ENCODE peak calls at places on chromosomes 1 and 21, in eight cellular contexts. One of them, this sample, is unnamed.

GRCh38 chr1:35569956-35570355 is 3.2 kb upstream of the TFAP2E start:
- DNase-seq in cardiac muscle cell: no peak
- DNase-seq in upper lobe of right lung: peak
- DNase-seq in ovary: no peak
- DNase-seq in fibroblast of pulmonary artery: no peak
- DNase-seq in fibroblast of the aortic adventitia: peak
- DNase-seq in esophagus squamous epithelium: no peak
- DNase-seq in heart right ventricle: no peak
- DNase-seq in this sample: peak

GRCh38 chr21:29017639-29018237 is 1.4 kb downstream of the RWDD2B start:
- DNase-seq in heart right ventricle: no peak
- DNase-seq in upper lobe of right lung: no peak
- DNase-seq in ovary: no peak
- DNase-seq in fibroblast of pulmonary artery: no peak
- DNase-seq in cardiac muscle cell: peak
- DNase-seq in fibroblast of the aortic adventitia: no peak
- DNase-seq in esophagus squamous epithelium: no peak
- DNase-seq in this sample: no peak

GRCh38 chr1:90614872-90615271 is 102.2 kb downstream of the BARHL2 start:
- DNase-seq in cardiac muscle cell: no peak
- DNase-seq in fibroblast of the aortic adventitia: no peak
- DNase-seq in heart right ventricle: no peak
- DNase-seq in ovary: no peak
- DNase-seq in esophagus squamous epithelium: no peak
- DNase-seq in fibroblast of pulmonary artery: no peak
- DNase-seq in upper lobe of right lung: no peak
- DNase-seq in this sample: no peak

GRCh38 chr1:240091614-240092300 is at the start of gene FMN2:
- DNase-seq in fibroblast of the aortic adventitia: peak
- DNase-seq in heart right ventricle: no peak
- DNase-seq in upper lobe of right lung: no peak
- DNase-seq in cardiac muscle cell: peak
- DNase-seq in ovary: peak
- DNase-seq in esophagus squamous epithelium: no peak
- DNase-seq in fibroblast of pulmonary artery: no peak
- DNase-seq in this sample: no peak

GRCh38 chr1:22628698-22629444 is 7.6 kb upstream of the C1QA start:
- DNase-seq in upper lobe of right lung: no peak
- DNase-seq in fibroblast of pulmonary artery: no peak
- DNase-seq in fibroblast of the aortic adventitia: no peak
- DNase-seq in heart right ventricle: no peak
- DNase-seq in esophagus squamous epithelium: no peak
- DNase-seq in ovary: no peak
- DNase-seq in cardiac muscle cell: no peak
- DNase-seq in this sample: no peak

GRCh38 chr1:156498447-156499193 is 2.0 kb downstream of the MEF2D start:
- DNase-seq in heart right ventricle: peak
- DNase-seq in upper lobe of right lung: peak
- DNase-seq in fibroblast of pulmonary artery: peak
- DNase-seq in ovary: no peak
- DNase-seq in esophagus squamous epithelium: no peak
- DNase-seq in cardiac muscle cell: peak
- DNase-seq in fibroblast of the aortic adventitia: no peak
- DNase-seq in this sample: peak

GRCh38 chr21:32958288-32958992 is 67.3 kb upstream of the OLIG2 start:
- DNase-seq in ovary: no peak
- DNase-seq in fibroblast of the aortic adventitia: no peak
- DNase-seq in heart right ventricle: no peak
- DNase-seq in cardiac muscle cell: no peak
- DNase-seq in esophagus squamous epithelium: no peak
- DNase-seq in fibroblast of pulmonary artery: no peak
- DNase-seq in upper lobe of right lung: no peak
- DNase-seq in this sample: peak

GRCh38 chr1:209657140-209657879 is 5.1 kb upstream of the LAMB3 start:
- DNase-seq in fibroblast of pulmonary artery: no peak
- DNase-seq in upper lobe of right lung: no peak
- DNase-seq in fibroblast of the aortic adventitia: no peak
- DNase-seq in esophagus squamous epithelium: no peak
- DNase-seq in cardiac muscle cell: no peak
- DNase-seq in ovary: no peak
- DNase-seq in heart right ventricle: no peak
- DNase-seq in this sample: peak

GRCh38 chr1:153929981-153930948 is 7.5 kb upstream of the GATAD2B start:
- DNase-seq in fibroblast of the aortic adventitia: no peak
- DNase-seq in cardiac muscle cell: no peak
- DNase-seq in upper lobe of right lung: peak
- DNase-seq in heart right ventricle: no peak
- DNase-seq in ovary: no peak
- DNase-seq in fibroblast of pulmonary artery: no peak
- DNase-seq in esophagus squamous epithelium: no peak
- DNase-seq in this sample: no peak

GRCh38 chr1:6487804-6488484 is 3.5 kb downstream of the PLEKHG5 start:
- DNase-seq in fibroblast of the aortic adventitia: no peak
- DNase-seq in cardiac muscle cell: no peak
- DNase-seq in upper lobe of right lung: no peak
- DNase-seq in esophagus squamous epithelium: no peak
- DNase-seq in ovary: no peak
- DNase-seq in fibroblast of pulmonary artery: no peak
- DNase-seq in heart right ventricle: no peak
- DNase-seq in this sample: no peak

GRCh38 chr1:6486433-6487011 is 4.9 kb downstream of the PLEKHG5 start:
- DNase-seq in cardiac muscle cell: peak
- DNase-seq in ovary: peak
- DNase-seq in esophagus squamous epithelium: no peak
- DNase-seq in upper lobe of right lung: peak
- DNase-seq in fibroblast of the aortic adventitia: peak
- DNase-seq in heart right ventricle: peak
- DNase-seq in fibroblast of pulmonary artery: peak
- DNase-seq in this sample: peak

GRCh38 chr1:6485140-6485936 is 6.1 kb downstream of the PLEKHG5 start:
- DNase-seq in ovary: no peak
- DNase-seq in fibroblast of pulmonary artery: no peak
- DNase-seq in fibroblast of the aortic adventitia: no peak
- DNase-seq in upper lobe of right lung: no peak
- DNase-seq in cardiac muscle cell: no peak
- DNase-seq in heart right ventricle: no peak
- DNase-seq in esophagus squamous epithelium: no peak
- DNase-seq in this sample: no peak

GRCh38 chr1:6484826-6485139 is 6.7 kb downstream of the PLEKHG5 start:
- DNase-seq in heart right ventricle: no peak
- DNase-seq in cardiac muscle cell: no peak
- DNase-seq in fibroblast of pulmonary artery: no peak
- DNase-seq in ovary: no peak
- DNase-seq in upper lobe of right lung: no peak
- DNase-seq in esophagus squamous epithelium: no peak
- DNase-seq in fibroblast of the aortic adventitia: no peak
- DNase-seq in this sample: no peak

GRCh38 chr1:6485937-6486250 is 5.6 kb downstream of the PLEKHG5 start:
- DNase-seq in ovary: no peak
- DNase-seq in fibroblast of pulmonary artery: no peak
- DNase-seq in fibroblast of the aortic adventitia: no peak
- DNase-seq in cardiac muscle cell: no peak
- DNase-seq in heart right ventricle: no peak
- DNase-seq in upper lobe of right lung: no peak
- DNase-seq in esophagus squamous epithelium: no peak
- DNase-seq in this sample: peak
- H3K4me3 ChIP-seq in ovary: no peak
- H3K4me3 ChIP-seq in fibroblast of pulmonary artery: peak
- H3K4me3 ChIP-seq in fibroblast of the aortic adventitia: peak
- H3K4me3 ChIP-seq in cardiac muscle cell: peak
- H3K4me3 ChIP-seq in heart right ventricle: no peak
- H3K4me3 ChIP-seq in upper lobe of right lung: peak
- H3K4me3 ChIP-seq in esophagus squamous epithelium: peak
- H3K4me3 ChIP-seq in this sample: peak

GRCh38 chr1:229556551-229556950 is 2.0 kb downstream of the ABCB10 start:
- DNase-seq in esophagus squamous epithelium: no peak
- DNase-seq in upper lobe of right lung: no peak
- DNase-seq in cardiac muscle cell: no peak
- DNase-seq in fibroblast of the aortic adventitia: no peak
- DNase-seq in heart right ventricle: no peak
- DNase-seq in ovary: no peak
- DNase-seq in fibroblast of pulmonary artery: no peak
- DNase-seq in this sample: no peak

GRCh38 chr1:229554886-229555621 is 3.5 kb downstream of the ABCB10 start:
- DNase-seq in ovary: no peak
- DNase-seq in fibroblast of the aortic adventitia: peak
- DNase-seq in cardiac muscle cell: peak
- DNase-seq in heart right ventricle: no peak
- DNase-seq in esophagus squamous epithelium: no peak
- DNase-seq in fibroblast of pulmonary artery: peak
- DNase-seq in upper lobe of right lung: no peak
- DNase-seq in this sample: no peak

GRCh38 chr1:229558460-229559335 is at the start of gene ABCB10:
- DNase-seq in esophagus squamous epithelium: peak
- DNase-seq in upper lobe of right lung: peak
- DNase-seq in ovary: peak
- DNase-seq in cardiac muscle cell: peak
- DNase-seq in heart right ventricle: peak
- DNase-seq in fibroblast of pulmonary artery: peak
- DNase-seq in fibroblast of the aortic adventitia: peak
- DNase-seq in this sample: peak

GRCh38 chr1:229557214-229557850 is 1.2 kb downstream of the ABCB10 start:
- DNase-seq in esophagus squamous epithelium: no peak
- DNase-seq in upper lobe of right lung: no peak
- DNase-seq in cardiac muscle cell: peak
- DNase-seq in ovary: no peak
- DNase-seq in heart right ventricle: no peak
- DNase-seq in fibroblast of pulmonary artery: peak
- DNase-seq in fibroblast of the aortic adventitia: peak
- DNase-seq in this sample: peak

GRCh38 chr1:229557913-229558414 is 543 bp downstream of the ABCB10 start:
- DNase-seq in fibroblast of the aortic adventitia: no peak
- DNase-seq in esophagus squamous epithelium: no peak
- DNase-seq in heart right ventricle: peak
- DNase-seq in upper lobe of right lung: peak
- DNase-seq in ovary: peak
- DNase-seq in cardiac muscle cell: peak
- DNase-seq in fibroblast of pulmonary artery: peak
- DNase-seq in this sample: peak
- TF ChIP-seq CTCF in fibroblast of the aortic adventitia: no peak
- TF ChIP-seq CTCF in esophagus squamous epithelium: no peak
- TF ChIP-seq CTCF in heart right ventricle: peak
- TF ChIP-seq CTCF in upper lobe of right lung: peak
- TF ChIP-seq CTCF in ovary: no peak
- TF ChIP-seq CTCF in cardiac muscle cell: peak
- TF ChIP-seq CTCF in fibroblast of pulmonary artery: no peak
- TF ChIP-seq CTCF in this sample: no peak

DNA sequence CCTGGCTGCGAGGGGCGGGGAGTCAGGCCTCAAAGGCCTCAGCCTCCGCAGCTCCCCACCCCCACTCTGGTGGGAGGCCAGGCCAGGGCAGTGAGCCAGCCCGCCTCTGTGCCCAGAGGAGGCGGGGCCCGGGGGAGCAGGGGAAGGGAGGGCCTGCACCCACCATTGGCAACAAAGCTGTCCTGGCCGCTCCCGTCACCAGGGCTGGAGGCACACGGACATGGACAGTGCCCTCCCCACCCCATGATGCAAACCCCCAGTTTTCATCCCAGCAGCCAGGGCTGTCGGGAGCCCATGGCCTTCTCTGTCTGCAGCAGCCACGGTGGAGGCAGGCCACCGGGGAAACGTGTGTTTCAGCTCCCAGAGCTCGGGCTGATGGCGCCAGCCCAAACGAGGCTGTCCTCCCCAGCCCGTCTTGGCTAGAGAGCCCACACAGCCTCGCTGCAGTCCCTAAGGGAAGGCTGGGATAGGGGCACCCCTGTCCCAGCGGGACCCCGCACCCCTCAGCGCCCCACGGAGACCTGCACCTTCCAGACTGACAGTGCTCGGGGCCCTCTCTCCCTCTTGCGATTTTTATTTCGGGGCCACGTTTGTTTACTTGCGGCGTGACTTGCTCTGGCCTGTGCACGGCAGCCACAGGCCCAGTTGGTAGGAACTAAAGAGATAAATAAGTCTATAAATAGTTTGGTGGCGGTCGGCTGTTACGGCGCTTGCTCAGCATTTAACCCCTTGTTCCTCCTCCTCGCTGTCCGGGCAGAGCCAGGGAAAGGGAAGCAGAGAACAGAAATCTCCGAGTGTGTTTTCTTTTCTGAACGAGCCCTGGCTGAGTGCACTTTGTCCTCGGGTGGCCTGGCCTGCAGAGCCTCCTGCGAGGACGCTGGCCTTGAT is 101.8 kb downstream of the PRDM16 start:
- DNase-seq in fibroblast of pulmonary artery: peak
- DNase-seq in esophagus squamous epithelium: no peak
- DNase-seq in fibroblast of the aortic adventitia: peak
- DNase-seq in heart right ventricle: peak
- DNase-seq in cardiac muscle cell: peak
- DNase-seq in upper lobe of right lung: peak
- DNase-seq in ovary: peak
- DNase-seq in this sample: no peak
- H3K4me3 ChIP-seq in fibroblast of pulmonary artery: no peak
- H3K4me3 ChIP-seq in esophagus squamous epithelium: peak
- H3K4me3 ChIP-seq in fibroblast of the aortic adventitia: peak
- H3K4me3 ChIP-seq in heart right ventricle: no peak
- H3K4me3 ChIP-seq in cardiac muscle cell: no peak
- H3K4me3 ChIP-seq in upper lobe of right lung: peak
- H3K4me3 ChIP-seq in ovary: peak
- H3K4me3 ChIP-seq in this sample: no peak

GRCh38 chr1:28755701-28756100 is 19.0 kb downstream of the YTHDF2 start:
- DNase-seq in esophagus squamous epithelium: no peak
- DNase-seq in upper lobe of right lung: no peak
- DNase-seq in cardiac muscle cell: peak
- DNase-seq in heart right ventricle: no peak
- DNase-seq in fibroblast of pulmonary artery: peak
- DNase-seq in fibroblast of the aortic adventitia: peak
- DNase-seq in ovary: no peak
- DNase-seq in this sample: no peak

GRCh38 chr1:28761189-28761588 is 24.4 kb downstream of the YTHDF2 start:
- DNase-seq in cardiac muscle cell: no peak
- DNase-seq in fibroblast of pulmonary artery: no peak
- DNase-seq in ovary: no peak
- DNase-seq in heart right ventricle: no peak
- DNase-seq in esophagus squamous epithelium: no peak
- DNase-seq in fibroblast of the aortic adventitia: no peak
- DNase-seq in upper lobe of right lung: no peak
- DNase-seq in this sample: no peak

GRCh38 chr1:28758420-28758819 is 21.7 kb downstream of the YTHDF2 start:
- DNase-seq in fibroblast of the aortic adventitia: no peak
- DNase-seq in ovary: no peak
- DNase-seq in fibroblast of pulmonary artery: no peak
- DNase-seq in cardiac muscle cell: no peak
- DNase-seq in upper lobe of right lung: no peak
- DNase-seq in heart right ventricle: no peak
- DNase-seq in esophagus squamous epithelium: no peak
- DNase-seq in this sample: no peak

GRCh38 chr1:28759257-28759656 is 22.5 kb downstream of the YTHDF2 start:
- DNase-seq in upper lobe of right lung: no peak
- DNase-seq in heart right ventricle: no peak
- DNase-seq in ovary: no peak
- DNase-seq in cardiac muscle cell: no peak
- DNase-seq in esophagus squamous epithelium: no peak
- DNase-seq in fibroblast of the aortic adventitia: no peak
- DNase-seq in fibroblast of pulmonary artery: no peak
- DNase-seq in this sample: no peak

DNA sequence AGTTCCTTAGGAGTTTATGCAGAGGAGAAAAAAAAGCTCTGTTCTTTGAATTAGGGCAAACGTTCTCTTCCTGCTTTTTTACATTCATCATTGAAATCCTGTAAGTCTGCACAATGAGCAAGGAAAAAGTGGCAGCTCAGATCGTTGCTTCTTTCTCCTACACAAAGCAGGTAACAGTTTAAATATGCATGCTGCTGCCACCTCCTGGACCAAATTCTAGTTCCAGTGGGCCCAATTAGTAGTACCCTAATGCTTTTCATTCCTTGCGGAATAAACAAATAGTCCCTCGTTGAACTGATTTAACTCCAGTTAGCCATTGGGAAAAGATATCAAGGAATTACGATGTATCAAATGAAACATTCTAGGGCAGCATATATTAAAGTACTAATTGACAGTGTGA is 20.1 kb downstream of the YTHDF2 start:
- DNase-seq in heart right ventricle: no peak
- DNase-seq in ovary: no peak
- DNase-seq in esophagus squamous epithelium: no peak
- DNase-seq in upper lobe of right lung: no peak
- DNase-seq in fibroblast of pulmonary artery: peak
- DNase-seq in cardiac muscle cell: peak
- DNase-seq in fibroblast of the aortic adventitia: peak
- DNase-seq in this sample: no peak
- TF ChIP-seq CTCF in heart right ventricle: peak
- TF ChIP-seq CTCF in ovary: no peak
- TF ChIP-seq CTCF in esophagus squamous epithelium: no peak
- TF ChIP-seq CTCF in upper lobe of right lung: peak
- TF ChIP-seq CTCF in fibroblast of pulmonary artery: peak
- TF ChIP-seq CTCF in cardiac muscle cell: no peak
- TF ChIP-seq CTCF in fibroblast of the aortic adventitia: no peak
- TF ChIP-seq CTCF in this sample: peak

This sample was measured in epithelial cell of esophagus.